ENCODE peak calls at places on chromosomes 6 and 20, in eight cellular contexts. F is chondrocyte, S is T-helper 1 cell, T is 8988T, P is NCI-H2081, Z is T follicular helper cell, H is myocyte, R is Caki2. D is an unnamed sample.
A peak's percentile ranks its signal among the peaks of the same experiment; 100 is the strongest.

GRCh38 chr20:58713801-58714339 is 21.3 kb downstream of the NPEPL1 start:
- DNase-seq in S (peak; percentile 11), H (no peak), F (peak; percentile 77), P (no peak), Z (no peak), R (no peak), T (no peak), D (no peak)

GRCh38 chr20:41497186-41497895 is 120.8 kb downstream of the CHD6 start:
- DNase-seq in S (no peak), Z (no peak), H (no peak), P (no peak), R (no peak), T (no peak), F (no peak), D (no peak)

GRCh38 chr6:99151634-99152344 is 197.7 kb downstream of the FAXC start:
- DNase-seq in T (peak; percentile 31), R (peak; percentile 47), S (no peak), P (peak; percentile 16), H (peak; percentile 43), F (no peak), Z (no peak), D (peak; percentile 73)

GRCh38 chr20:37968726-37969401 is 64.4 kb downstream of the TTI1 start:
- DNase-seq in Z (no peak), T (no peak), R (no peak), F (no peak), S (no peak), H (peak; percentile 77), P (no peak), D (peak; percentile 48)

GRCh38 chr6:80605165-80605989 is 498.9 kb downstream of the BCKDHB start:
- DNase-seq in T (no peak), Z (no peak), F (no peak), R (peak; percentile 59), P (peak; percentile 34), S (no peak), H (peak; percentile 71), D (no peak)

GRCh38 chr6:109979033-109979921 is 1.2 kb downstream of the GPR6 start:
- DNase-seq in P (peak; percentile 36), Z (no peak), R (no peak), H (no peak), T (no peak), S (no peak), F (peak; percentile 90), D (peak; percentile 61)

GRCh38 chr6:75334266-75335040 is 49.9 kb upstream of the TMEM30A start:
- DNase-seq in F (no peak), H (no peak), S (no peak), P (no peak), Z (no peak), T (no peak), R (peak; percentile 31), D (no peak)

GRCh38 chr6:63844287-63844686 is 208.7 kb downstream of the PHF3 start:
- DNase-seq in P (no peak), F (no peak), H (peak; percentile 55), T (no peak), R (no peak), S (no peak), Z (no peak), D (no peak)

GRCh38 chr6:142469220-142469619 is 167.4 kb downstream of the ADGRG6 start:
- DNase-seq in Z (no peak), H (no peak), F (no peak), R (no peak), S (no peak), T (no peak), P (no peak), D (no peak)

GRCh38 chr6:63510786-63511185 is 61.5 kb upstream of the LOC128125822 start:
- DNase-seq in Z (no peak), H (no peak), R (no peak), S (no peak), F (no peak), P (no peak), T (no peak), D (no peak)

GRCh38 chr6:7052441-7052936 is 55.3 kb upstream of the RREB1 start:
- DNase-seq in H (peak; percentile 90), P (peak; percentile 39), T (no peak), R (no peak), S (no peak), F (no peak), Z (no peak), D (peak; percentile 62)

GRCh38 chr20:58808296-58809046 is 42.2 kb downstream of the GNAS-AS1 start:
- DNase-seq in H (no peak), S (no peak), Z (no peak), R (no peak), P (no peak), T (no peak), F (no peak), D (no peak)

GRCh38 chr20:62365814-62366369 is 1.2 kb downstream of the LAMA5 start:
- DNase-seq in Z (no peak), T (peak; percentile 91), H (peak; percentile 50), F (no peak), S (no peak), P (no peak), R (peak; percentile 76), D (peak; percentile 74)

GRCh38 chr6:39812853-39813533 is 20.8 kb downstream of the DAAM2 start:
- DNase-seq in H (peak; percentile 82), T (no peak), F (no peak), R (no peak), S (no peak), Z (no peak), P (no peak), D (peak; percentile 80)

GRCh38 chr20:59785986-59786753 is 147.3 kb downstream of the SYCP2 start:
- DNase-seq in S (no peak), T (no peak), P (no peak), R (no peak), Z (no peak), F (peak; percentile 49), H (no peak), D (no peak)

GRCh38 chr6:104688283-104688969 is 171.3 kb downstream of the HACE1 start:
- DNase-seq in T (no peak), F (no peak), S (no peak), Z (no peak), R (no peak), H (no peak), P (no peak), D (no peak)

GRCh38 chr6:14129572-14129971 is 12.0 kb downstream of the CD83 start:
- DNase-seq in P (peak; percentile 44), F (no peak), S (no peak), Z (no peak), T (peak; percentile 30), H (peak; percentile 72), R (peak; percentile 41), D (peak; percentile 82)

GRCh38 chr6:34858681-34859080 is 29.2 kb downstream of the TAF11 start:
- DNase-seq in H (no peak), T (no peak), S (no peak), P (no peak), Z (no peak), R (no peak), F (no peak), D (peak; percentile 52)

GRCh38 chr6:142915129-142915697 is 29.8 kb downstream of the HIVEP2 start:
- DNase-seq in H (no peak), T (no peak), R (no peak), Z (no peak), F (no peak), P (no peak), S (no peak), D (no peak)

GRCh38 chr6:81487489-81487888 is 265.0 kb downstream of the TENT5A start:
- DNase-seq in S (no peak), R (no peak), H (no peak), Z (no peak), T (no peak), P (no peak), F (no peak), D (no peak)

GRCh38 chr6:65182681-65183080 is 524.3 kb downstream of the EYS start:
- DNase-seq in Z (no peak), S (no peak), P (no peak), T (no peak), R (peak; percentile 81), F (no peak), H (no peak), D (no peak)

GRCh38 chr6:52115145-52115741 is 27.8 kb upstream of the PKHD1 start:
- DNase-seq in F (no peak), S (no peak), H (peak; percentile 50), T (no peak), Z (no peak), P (no peak), R (peak; percentile 67), D (no peak)

GRCh38 chr20:5511505-5511904 is 194.8 kb upstream of the PROKR2 start:
- DNase-seq in Z (no peak), H (no peak), T (no peak), S (no peak), F (no peak), R (no peak), P (no peak), D (no peak)

GRCh38 chr6:52503853-52504777 is 72.7 kb downstream of the TRAM2 start:
- DNase-seq in T (peak; percentile 71), P (peak; percentile 92), F (peak; percentile 97), S (no peak), H (peak; percentile 99), R (peak; percentile 100), Z (no peak), D (peak; percentile 89)

GRCh38 chr20:20002101-20002998 is 14.8 kb upstream of the NAA20 start:
- DNase-seq in P (no peak), H (peak; percentile 41), Z (no peak), T (no peak), S (no peak), F (no peak), R (no peak), D (no peak)

GRCh38 chr6:6856538-6857523 is 250.9 kb upstream of the RREB1 start:
- DNase-seq in P (no peak), R (no peak), S (no peak), H (peak; percentile 31), F (no peak), T (no peak), Z (no peak), D (peak; percentile 42)

GRCh38 chr6:89977808-89978748 is 83.8 kb downstream of the GJA10 start:
- DNase-seq in H (peak; percentile 58), Z (no peak), F (no peak), S (no peak), R (no peak), T (no peak), P (peak; percentile 84), D (peak; percentile 58)

GRCh38 chr6:52497652-52498408 is 77.7 kb downstream of the EFHC1 start:
- DNase-seq in Z (no peak), F (no peak), T (no peak), S (no peak), R (no peak), P (peak; percentile 68), H (peak; percentile 62), D (no peak)

GRCh38 chr6:108707328-108707976 is 140.8 kb upstream of the ARMC2 start:
- DNase-seq in F (no peak), T (no peak), R (no peak), S (no peak), Z (no peak), H (no peak), P (peak; percentile 5), D (no peak)

GRCh38 chr20:32513031-32513866 is 71.9 kb downstream of the NOL4L start:
- DNase-seq in H (no peak), Z (no peak), T (no peak), F (no peak), P (no peak), S (no peak), R (no peak), D (no peak)

GRCh38 chr20:6560978-6561377 is 206.5 kb upstream of the BMP2 start:
- DNase-seq in T (no peak), S (no peak), Z (no peak), F (no peak), H (no peak), R (no peak), P (no peak), D (no peak)

GRCh38 chr6:87706187-87706966 is 4.3 kb upstream of the AKIRIN2 start:
- DNase-seq in F (no peak), H (peak; percentile 47), P (no peak), S (no peak), R (peak; percentile 50), T (no peak), Z (no peak), D (no peak)

GRCh38 chr6:45966340-45966739 is 49.3 kb downstream of the CLIC5 start:
- DNase-seq in T (no peak), P (no peak), S (no peak), H (no peak), Z (no peak), R (no peak), F (no peak), D (no peak)

D was measured in WERI-Rb-1.